ENCODE peak calls at places on chromosomes 12 and 14, in eight cellular contexts. One of them, this sample, is unnamed.

GRCh38 chr14:91416744-91417133 is 881 bp downstream of the CCDC88C start:
- DNase-seq in AG09309: no peak
- DNase-seq in A549: no peak
- DNase-seq in cardiac muscle cell: no peak
- DNase-seq in tibial artery: no peak
- DNase-seq in progenitor cell of endocrine pancreas: no peak
- DNase-seq in GM23338: peak
- DNase-seq in lower lobe of right lung: peak
- DNase-seq in this sample: no peak

GRCh38 chr12:116184766-116185165 is 92.7 kb downstream of the MED13L start:
- DNase-seq in cardiac muscle cell: no peak
- DNase-seq in tibial artery: no peak
- DNase-seq in AG09309: no peak
- DNase-seq in GM23338: no peak
- DNase-seq in progenitor cell of endocrine pancreas: no peak
- DNase-seq in A549: no peak
- DNase-seq in lower lobe of right lung: no peak
- DNase-seq in this sample: no peak

GRCh38 chr14:33676135-33676566 is 274.7 kb downstream of the EGLN3 start:
- DNase-seq in tibial artery: no peak
- DNase-seq in progenitor cell of endocrine pancreas: no peak
- DNase-seq in lower lobe of right lung: peak
- DNase-seq in A549: peak
- DNase-seq in cardiac muscle cell: peak
- DNase-seq in GM23338: peak
- DNase-seq in AG09309: no peak
- DNase-seq in this sample: no peak

GRCh38 chr12:106342397-106343212 is 14.9 kb upstream of the POLR3B start:
- DNase-seq in tibial artery: peak
- DNase-seq in progenitor cell of endocrine pancreas: no peak
- DNase-seq in cardiac muscle cell: peak
- DNase-seq in A549: peak
- DNase-seq in lower lobe of right lung: peak
- DNase-seq in AG09309: peak
- DNase-seq in GM23338: no peak
- DNase-seq in this sample: no peak

GRCh38 chr14:71250791-71251190 is 343.5 kb downstream of the PCNX1 start:
- DNase-seq in progenitor cell of endocrine pancreas: no peak
- DNase-seq in AG09309: no peak
- DNase-seq in cardiac muscle cell: no peak
- DNase-seq in GM23338: no peak
- DNase-seq in tibial artery: no peak
- DNase-seq in A549: no peak
- DNase-seq in lower lobe of right lung: no peak
- DNase-seq in this sample: no peak

GRCh38 chr12:18224745-18225144 is 36.6 kb upstream of the PIK3C2G start:
- DNase-seq in tibial artery: no peak
- DNase-seq in GM23338: peak
- DNase-seq in cardiac muscle cell: peak
- DNase-seq in progenitor cell of endocrine pancreas: no peak
- DNase-seq in AG09309: peak
- DNase-seq in A549: peak
- DNase-seq in lower lobe of right lung: no peak
- DNase-seq in this sample: no peak

GRCh38 chr12:103647267-103647666 is 60.2 kb downstream of the STAB2 start:
- DNase-seq in A549: peak
- DNase-seq in AG09309: peak
- DNase-seq in lower lobe of right lung: no peak
- DNase-seq in GM23338: no peak
- DNase-seq in progenitor cell of endocrine pancreas: no peak
- DNase-seq in tibial artery: no peak
- DNase-seq in cardiac muscle cell: no peak
- DNase-seq in this sample: no peak

GRCh38 chr12:81800298-81801148 is 41.4 kb upstream of the PPFIA2 start:
- DNase-seq in progenitor cell of endocrine pancreas: no peak
- DNase-seq in cardiac muscle cell: peak
- DNase-seq in AG09309: no peak
- DNase-seq in lower lobe of right lung: no peak
- DNase-seq in tibial artery: peak
- DNase-seq in GM23338: peak
- DNase-seq in A549: no peak
- DNase-seq in this sample: no peak

GRCh38 chr14:106174206-106174605 is 647.8 kb downstream of the TMEM121 start:
- DNase-seq in progenitor cell of endocrine pancreas: no peak
- DNase-seq in GM23338: no peak
- DNase-seq in cardiac muscle cell: no peak
- DNase-seq in tibial artery: no peak
- DNase-seq in A549: no peak
- DNase-seq in AG09309: no peak
- DNase-seq in lower lobe of right lung: no peak
- DNase-seq in this sample: no peak

GRCh38 chr12:52582489-52582888 is 8.8 kb upstream of the KRT74 start:
- DNase-seq in GM23338: peak
- DNase-seq in AG09309: no peak
- DNase-seq in A549: no peak
- DNase-seq in tibial artery: no peak
- DNase-seq in progenitor cell of endocrine pancreas: no peak
- DNase-seq in lower lobe of right lung: no peak
- DNase-seq in cardiac muscle cell: no peak
- DNase-seq in this sample: no peak

GRCh38 chr12:1318327-1319031 is 275.9 kb downstream of the FBXL14 start:
- DNase-seq in tibial artery: no peak
- DNase-seq in A549: no peak
- DNase-seq in lower lobe of right lung: no peak
- DNase-seq in GM23338: peak
- DNase-seq in cardiac muscle cell: peak
- DNase-seq in AG09309: peak
- DNase-seq in progenitor cell of endocrine pancreas: no peak
- DNase-seq in this sample: no peak

GRCh38 chr12:46221255-46222128 is 47.4 kb downstream of the SLC38A1 start:
- DNase-seq in lower lobe of right lung: no peak
- DNase-seq in cardiac muscle cell: no peak
- DNase-seq in A549: no peak
- DNase-seq in GM23338: no peak
- DNase-seq in progenitor cell of endocrine pancreas: no peak
- DNase-seq in AG09309: no peak
- DNase-seq in tibial artery: no peak
- DNase-seq in this sample: no peak

GRCh38 chr12:8057839-8058238 is 8.3 kb downstream of the C3AR1 start:
- DNase-seq in AG09309: peak
- DNase-seq in A549: no peak
- DNase-seq in tibial artery: no peak
- DNase-seq in cardiac muscle cell: no peak
- DNase-seq in progenitor cell of endocrine pancreas: no peak
- DNase-seq in lower lobe of right lung: no peak
- DNase-seq in GM23338: no peak
- DNase-seq in this sample: no peak

GRCh38 chr14:23023500-23024152 is 11.1 kb downstream of the PSMB5 start:
- DNase-seq in cardiac muscle cell: no peak
- DNase-seq in GM23338: no peak
- DNase-seq in tibial artery: no peak
- DNase-seq in progenitor cell of endocrine pancreas: no peak
- DNase-seq in A549: no peak
- DNase-seq in AG09309: no peak
- DNase-seq in lower lobe of right lung: no peak
- DNase-seq in this sample: no peak
- TF ChIP-seq CTCF in cardiac muscle cell: no peak
- TF ChIP-seq CTCF in GM23338: no peak
- TF ChIP-seq CTCF in tibial artery: no peak
- TF ChIP-seq CTCF in progenitor cell of endocrine pancreas: no peak
- TF ChIP-seq CTCF in A549: no peak
- TF ChIP-seq CTCF in AG09309: no peak
- TF ChIP-seq CTCF in lower lobe of right lung: no peak
- TF ChIP-seq CTCF in this sample: no peak

DNA sequence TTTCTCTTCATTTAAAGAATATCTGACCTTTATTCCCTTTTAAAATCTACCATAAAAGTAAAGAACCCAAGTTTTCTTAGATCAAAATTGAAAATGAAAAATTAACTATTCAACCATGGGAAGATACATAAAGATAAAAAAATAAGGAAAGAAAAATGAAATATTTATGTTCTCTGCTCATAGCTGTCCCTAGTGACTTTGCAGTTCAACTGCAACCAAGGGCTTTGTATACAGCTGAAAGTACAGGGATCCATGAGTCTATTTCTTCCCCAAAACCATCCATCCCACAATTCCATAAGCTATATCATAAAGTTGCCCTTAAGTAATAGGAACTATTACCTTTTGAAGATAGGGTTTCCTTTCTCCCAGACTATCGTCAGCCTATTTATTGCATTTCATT is 113.1 kb downstream of the ITPR2 start:
- DNase-seq in AG09309: no peak
- DNase-seq in progenitor cell of endocrine pancreas: no peak
- DNase-seq in lower lobe of right lung: no peak
- DNase-seq in cardiac muscle cell: no peak
- DNase-seq in A549: no peak
- DNase-seq in GM23338: no peak
- DNase-seq in tibial artery: no peak
- DNase-seq in this sample: no peak
- TF ChIP-seq CTCF in AG09309: peak
- TF ChIP-seq CTCF in progenitor cell of endocrine pancreas: peak
- TF ChIP-seq CTCF in lower lobe of right lung: no peak
- TF ChIP-seq CTCF in cardiac muscle cell: peak
- TF ChIP-seq CTCF in A549: no peak
- TF ChIP-seq CTCF in GM23338: peak
- TF ChIP-seq CTCF in tibial artery: no peak
- TF ChIP-seq CTCF in this sample: peak

GRCh38 chr12:110102255-110102654 is 21.9 kb upstream of the IFT81 start:
- DNase-seq in GM23338: peak
- DNase-seq in tibial artery: no peak
- DNase-seq in A549: peak
- DNase-seq in AG09309: no peak
- DNase-seq in cardiac muscle cell: peak
- DNase-seq in lower lobe of right lung: no peak
- DNase-seq in progenitor cell of endocrine pancreas: no peak
- DNase-seq in this sample: no peak
- TF ChIP-seq CTCF in GM23338: peak
- TF ChIP-seq CTCF in tibial artery: peak
- TF ChIP-seq CTCF in A549: peak
- TF ChIP-seq CTCF in AG09309: peak
- TF ChIP-seq CTCF in cardiac muscle cell: peak
- TF ChIP-seq CTCF in lower lobe of right lung: peak
- TF ChIP-seq CTCF in progenitor cell of endocrine pancreas: no peak
- TF ChIP-seq CTCF in this sample: peak

DNA sequence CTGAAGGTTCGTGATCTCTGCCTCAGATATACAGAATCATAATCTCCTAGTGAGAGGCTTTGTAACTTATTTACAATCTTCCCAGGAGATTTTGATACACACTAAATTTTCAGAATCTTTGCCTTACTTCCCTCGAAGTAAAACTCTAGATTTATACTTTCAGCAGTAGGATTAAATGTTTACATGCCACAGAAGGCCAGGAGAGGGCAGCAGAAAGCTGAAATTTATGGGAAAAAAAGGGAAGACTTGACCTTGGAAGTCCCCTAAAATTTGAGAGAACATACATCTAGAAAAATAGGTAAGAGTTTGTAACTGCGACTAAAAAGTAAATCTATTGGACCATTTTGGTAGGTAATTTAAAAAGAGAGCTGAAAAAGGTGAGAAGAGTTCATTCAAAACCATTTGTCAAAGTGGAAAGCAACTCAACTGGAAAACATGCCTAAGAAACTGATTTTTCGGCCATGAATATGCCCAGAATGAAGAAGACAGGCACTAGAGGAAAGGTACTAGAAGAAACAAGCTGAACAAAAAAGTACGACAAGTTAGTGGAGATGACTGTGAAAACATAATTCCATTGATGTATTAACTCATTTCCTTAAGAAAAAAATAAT is 242.0 kb upstream of the MDGA2 start:
- DNase-seq in GM23338: peak
- DNase-seq in progenitor cell of endocrine pancreas: peak
- DNase-seq in AG09309: no peak
- DNase-seq in A549: peak
- DNase-seq in cardiac muscle cell: peak
- DNase-seq in tibial artery: no peak
- DNase-seq in lower lobe of right lung: no peak
- DNase-seq in this sample: no peak
- TF ChIP-seq CTCF in GM23338: peak
- TF ChIP-seq CTCF in progenitor cell of endocrine pancreas: peak
- TF ChIP-seq CTCF in AG09309: peak
- TF ChIP-seq CTCF in A549: peak
- TF ChIP-seq CTCF in cardiac muscle cell: peak
- TF ChIP-seq CTCF in tibial artery: no peak
- TF ChIP-seq CTCF in lower lobe of right lung: peak
- TF ChIP-seq CTCF in this sample: peak

GRCh38 chr14:22886500-22887259 is 3.7 kb downstream of the REM2 start:
- DNase-seq in GM23338: peak
- DNase-seq in cardiac muscle cell: peak
- DNase-seq in A549: peak
- DNase-seq in tibial artery: peak
- DNase-seq in AG09309: no peak
- DNase-seq in progenitor cell of endocrine pancreas: peak
- DNase-seq in lower lobe of right lung: peak
- DNase-seq in this sample: peak
- TF ChIP-seq CTCF in GM23338: no peak
- TF ChIP-seq CTCF in cardiac muscle cell: no peak
- TF ChIP-seq CTCF in A549: no peak
- TF ChIP-seq CTCF in tibial artery: no peak
- TF ChIP-seq CTCF in AG09309: peak
- TF ChIP-seq CTCF in progenitor cell of endocrine pancreas: peak
- TF ChIP-seq CTCF in lower lobe of right lung: no peak
- TF ChIP-seq CTCF in this sample: no peak

DNA sequence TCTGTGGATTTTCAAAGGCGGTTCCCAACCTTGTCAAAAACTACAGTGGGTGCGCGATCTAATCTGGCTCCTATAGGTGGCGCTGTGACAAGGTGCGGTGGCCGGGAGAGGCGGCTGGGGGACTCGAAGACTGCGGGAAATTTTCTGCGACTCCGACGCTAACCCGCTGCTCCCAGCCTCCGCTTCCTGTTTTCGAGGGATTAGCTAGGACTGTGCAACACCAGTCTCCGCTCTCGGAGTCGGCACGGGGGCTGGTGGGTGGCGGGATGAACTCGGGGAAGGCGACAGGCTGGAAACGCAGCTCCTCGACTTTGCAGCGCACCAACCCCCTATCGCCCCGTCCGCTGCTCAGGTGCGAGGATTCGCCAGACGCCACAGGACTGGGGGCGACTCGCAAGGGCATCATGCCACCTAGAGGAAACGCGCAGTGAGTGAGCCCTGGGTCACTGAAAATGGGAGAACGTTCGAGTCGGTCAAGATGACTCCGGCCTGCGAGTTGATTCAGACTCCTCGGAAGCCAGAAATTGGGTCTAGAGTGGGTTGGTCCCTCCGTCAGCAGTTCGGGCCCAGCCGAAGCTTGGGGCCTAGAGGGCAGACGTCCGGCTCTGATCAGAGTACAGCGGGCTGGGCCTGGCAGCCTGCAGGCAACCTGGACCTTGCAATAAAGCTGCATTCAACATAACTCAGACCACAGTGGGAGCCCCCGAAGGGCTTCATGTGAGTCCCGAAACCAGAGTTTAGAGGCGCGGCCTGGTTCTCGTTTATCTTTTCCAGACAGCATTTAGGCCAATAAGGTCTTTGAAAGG is 5.5 kb upstream of the PAX9 start:
- DNase-seq in AG09309: no peak
- DNase-seq in cardiac muscle cell: peak
- DNase-seq in lower lobe of right lung: no peak
- DNase-seq in GM23338: peak
- DNase-seq in progenitor cell of endocrine pancreas: peak
- DNase-seq in A549: peak
- DNase-seq in tibial artery: no peak
- DNase-seq in this sample: no peak
- TF ChIP-seq CTCF in AG09309: peak
- TF ChIP-seq CTCF in cardiac muscle cell: peak
- TF ChIP-seq CTCF in lower lobe of right lung: peak
- TF ChIP-seq CTCF in GM23338: peak
- TF ChIP-seq CTCF in progenitor cell of endocrine pancreas: peak
- TF ChIP-seq CTCF in A549: peak
- TF ChIP-seq CTCF in tibial artery: peak
- TF ChIP-seq CTCF in this sample: peak

GRCh38 chr14:73759714-73760597 is 45.8 kb upstream of the PNMA1 start:
- DNase-seq in GM23338: peak
- DNase-seq in cardiac muscle cell: peak
- DNase-seq in A549: peak
- DNase-seq in tibial artery: peak
- DNase-seq in AG09309: peak
- DNase-seq in lower lobe of right lung: peak
- DNase-seq in progenitor cell of endocrine pancreas: peak
- DNase-seq in this sample: peak
- TF ChIP-seq CTCF in GM23338: no peak
- TF ChIP-seq CTCF in cardiac muscle cell: no peak
- TF ChIP-seq CTCF in A549: no peak
- TF ChIP-seq CTCF in tibial artery: peak
- TF ChIP-seq CTCF in AG09309: no peak
- TF ChIP-seq CTCF in lower lobe of right lung: peak
- TF ChIP-seq CTCF in progenitor cell of endocrine pancreas: no peak
- TF ChIP-seq CTCF in this sample: no peak